ENCODE peak calls at places on chromosomes 7 and 10, in ten cellular contexts. One of them, this sample, is unnamed.
A peak's percentile ranks its signal among the peaks of the same experiment; 100 is the strongest.

GRCh38 chr7:124762611-124763143 is 2.9 kb downstream of the GPR37 start:
- DNase-seq in NAMALWA: no peak
- DNase-seq in Right ventricle myocardium superior: no peak
- DNase-seq in T-helper 2 cell: no peak
- DNase-seq in smooth muscle cell of the brain vasculature: no peak
- DNase-seq in CD4-positive, alpha-beta T cell: no peak
- DNase-seq in Daoy: no peak
- DNase-seq in stimulated activated CD8-positive, alpha-beta memory T cell treated with anti-CD3 and anti-CD28 coated beads, Interleukin-12 subunit alpha, Interleukin-12 subunit beta, amount 100 ng/mL, for 1 hour: no peak
- DNase-seq in stimulated activated CD4-positive, alpha-beta T cell treated with anti-CD3 and anti-CD28 coated beads, Interleukin-1b, Interleukin-23, amount 100 ng/mL, for 24 hours: no peak
- DNase-seq in bronchial epithelial cell: no peak
- DNase-seq in this sample: no peak

GRCh38 chr10:133455611-133456031 is 1.9 kb downstream of the SCART1 start:
- DNase-seq in smooth muscle cell of the brain vasculature: no peak
- DNase-seq in Daoy: no peak
- DNase-seq in Right ventricle myocardium superior: no peak
- DNase-seq in stimulated activated CD4-positive, alpha-beta T cell treated with anti-CD3 and anti-CD28 coated beads, Interleukin-1b, Interleukin-23, amount 100 ng/mL, for 24 hours: no peak
- DNase-seq in NAMALWA: no peak
- DNase-seq in bronchial epithelial cell: no peak
- DNase-seq in CD4-positive, alpha-beta T cell: no peak
- DNase-seq in T-helper 2 cell: no peak
- DNase-seq in stimulated activated CD8-positive, alpha-beta memory T cell treated with anti-CD3 and anti-CD28 coated beads, Interleukin-12 subunit alpha, Interleukin-12 subunit beta, amount 100 ng/mL, for 1 hour: no peak
- DNase-seq in this sample: no peak

GRCh38 chr7:140049339-140050024 is 13.3 kb downstream of the PARP12 start:
- DNase-seq in smooth muscle cell of the brain vasculature: no peak
- DNase-seq in bronchial epithelial cell: no peak
- DNase-seq in Daoy: peak; percentile 56
- DNase-seq in stimulated activated CD8-positive, alpha-beta memory T cell treated with anti-CD3 and anti-CD28 coated beads, Interleukin-12 subunit alpha, Interleukin-12 subunit beta, amount 100 ng/mL, for 1 hour: no peak
- DNase-seq in CD4-positive, alpha-beta T cell: no peak
- DNase-seq in NAMALWA: no peak
- DNase-seq in T-helper 2 cell: no peak
- DNase-seq in Right ventricle myocardium superior: no peak
- DNase-seq in stimulated activated CD4-positive, alpha-beta T cell treated with anti-CD3 and anti-CD28 coated beads, Interleukin-1b, Interleukin-23, amount 100 ng/mL, for 24 hours: no peak
- DNase-seq in this sample: no peak

GRCh38 chr10:98589007-98589406 is 142.3 kb upstream of the HPS1 start:
- DNase-seq in NAMALWA: no peak
- DNase-seq in Daoy: peak; percentile 33
- DNase-seq in Right ventricle myocardium superior: no peak
- DNase-seq in smooth muscle cell of the brain vasculature: no peak
- DNase-seq in stimulated activated CD4-positive, alpha-beta T cell treated with anti-CD3 and anti-CD28 coated beads, Interleukin-1b, Interleukin-23, amount 100 ng/mL, for 24 hours: no peak
- DNase-seq in CD4-positive, alpha-beta T cell: no peak
- DNase-seq in bronchial epithelial cell: peak; percentile 23
- DNase-seq in stimulated activated CD8-positive, alpha-beta memory T cell treated with anti-CD3 and anti-CD28 coated beads, Interleukin-12 subunit alpha, Interleukin-12 subunit beta, amount 100 ng/mL, for 1 hour: no peak
- DNase-seq in T-helper 2 cell: no peak
- DNase-seq in this sample: no peak

GRCh38 chr7:18086165-18087030 is 58.8 kb upstream of the PRPS1L1 start:
- DNase-seq in smooth muscle cell of the brain vasculature: no peak
- DNase-seq in bronchial epithelial cell: no peak
- DNase-seq in NAMALWA: no peak
- DNase-seq in Daoy: peak; percentile 55
- DNase-seq in Right ventricle myocardium superior: peak; percentile 60
- DNase-seq in CD4-positive, alpha-beta T cell: no peak
- DNase-seq in stimulated activated CD8-positive, alpha-beta memory T cell treated with anti-CD3 and anti-CD28 coated beads, Interleukin-12 subunit alpha, Interleukin-12 subunit beta, amount 100 ng/mL, for 1 hour: no peak
- DNase-seq in T-helper 2 cell: no peak
- DNase-seq in stimulated activated CD4-positive, alpha-beta T cell treated with anti-CD3 and anti-CD28 coated beads, Interleukin-1b, Interleukin-23, amount 100 ng/mL, for 24 hours: no peak
- DNase-seq in this sample: peak; percentile 23

GRCh38 chr10:1952126-1953095 is 215.1 kb upstream of the ADARB2 start:
- DNase-seq in Right ventricle myocardium superior: no peak
- DNase-seq in stimulated activated CD4-positive, alpha-beta T cell treated with anti-CD3 and anti-CD28 coated beads, Interleukin-1b, Interleukin-23, amount 100 ng/mL, for 24 hours: no peak
- DNase-seq in Daoy: no peak
- DNase-seq in NAMALWA: no peak
- DNase-seq in smooth muscle cell of the brain vasculature: no peak
- DNase-seq in bronchial epithelial cell: no peak
- DNase-seq in stimulated activated CD8-positive, alpha-beta memory T cell treated with anti-CD3 and anti-CD28 coated beads, Interleukin-12 subunit alpha, Interleukin-12 subunit beta, amount 100 ng/mL, for 1 hour: no peak
- DNase-seq in T-helper 2 cell: no peak
- DNase-seq in CD4-positive, alpha-beta T cell: no peak
- DNase-seq in this sample: no peak

GRCh38 chr7:88452648-88453047 is 146.0 kb upstream of the STEAP4 start:
- DNase-seq in CD4-positive, alpha-beta T cell: no peak
- DNase-seq in T-helper 2 cell: no peak
- DNase-seq in bronchial epithelial cell: no peak
- DNase-seq in NAMALWA: peak; percentile 19
- DNase-seq in Right ventricle myocardium superior: no peak
- DNase-seq in Daoy: no peak
- DNase-seq in smooth muscle cell of the brain vasculature: no peak
- DNase-seq in stimulated activated CD8-positive, alpha-beta memory T cell treated with anti-CD3 and anti-CD28 coated beads, Interleukin-12 subunit alpha, Interleukin-12 subunit beta, amount 100 ng/mL, for 1 hour: no peak
- DNase-seq in stimulated activated CD4-positive, alpha-beta T cell treated with anti-CD3 and anti-CD28 coated beads, Interleukin-1b, Interleukin-23, amount 100 ng/mL, for 24 hours: no peak
- DNase-seq in this sample: no peak

GRCh38 chr10:84423729-84424128 is 95.3 kb downstream of the CCSER2 start:
- DNase-seq in Daoy: no peak
- DNase-seq in bronchial epithelial cell: peak; percentile 37
- DNase-seq in stimulated activated CD4-positive, alpha-beta T cell treated with anti-CD3 and anti-CD28 coated beads, Interleukin-1b, Interleukin-23, amount 100 ng/mL, for 24 hours: no peak
- DNase-seq in T-helper 2 cell: no peak
- DNase-seq in smooth muscle cell of the brain vasculature: no peak
- DNase-seq in NAMALWA: no peak
- DNase-seq in CD4-positive, alpha-beta T cell: no peak
- DNase-seq in Right ventricle myocardium superior: no peak
- DNase-seq in stimulated activated CD8-positive, alpha-beta memory T cell treated with anti-CD3 and anti-CD28 coated beads, Interleukin-12 subunit alpha, Interleukin-12 subunit beta, amount 100 ng/mL, for 1 hour: no peak
- DNase-seq in this sample: no peak

GRCh38 chr7:116969371-116969902 is 16.1 kb downstream of the ST7 start:
- DNase-seq in bronchial epithelial cell: no peak
- DNase-seq in stimulated activated CD4-positive, alpha-beta T cell treated with anti-CD3 and anti-CD28 coated beads, Interleukin-1b, Interleukin-23, amount 100 ng/mL, for 24 hours: no peak
- DNase-seq in Daoy: no peak
- DNase-seq in stimulated activated CD8-positive, alpha-beta memory T cell treated with anti-CD3 and anti-CD28 coated beads, Interleukin-12 subunit alpha, Interleukin-12 subunit beta, amount 100 ng/mL, for 1 hour: no peak
- DNase-seq in CD4-positive, alpha-beta T cell: no peak
- DNase-seq in smooth muscle cell of the brain vasculature: no peak
- DNase-seq in Right ventricle myocardium superior: no peak
- DNase-seq in T-helper 2 cell: no peak
- DNase-seq in NAMALWA: no peak
- DNase-seq in this sample: no peak

GRCh38 chr10:42940487-42941157 is 136.2 kb upstream of the RET start:
- DNase-seq in CD4-positive, alpha-beta T cell: no peak
- DNase-seq in Right ventricle myocardium superior: no peak
- DNase-seq in NAMALWA: no peak
- DNase-seq in Daoy: no peak
- DNase-seq in T-helper 2 cell: no peak
- DNase-seq in bronchial epithelial cell: no peak
- DNase-seq in smooth muscle cell of the brain vasculature: no peak
- DNase-seq in stimulated activated CD4-positive, alpha-beta T cell treated with anti-CD3 and anti-CD28 coated beads, Interleukin-1b, Interleukin-23, amount 100 ng/mL, for 24 hours: no peak
- DNase-seq in stimulated activated CD8-positive, alpha-beta memory T cell treated with anti-CD3 and anti-CD28 coated beads, Interleukin-12 subunit alpha, Interleukin-12 subunit beta, amount 100 ng/mL, for 1 hour: no peak
- DNase-seq in this sample: no peak

GRCh38 chr10:14562615-14563214 is 212.0 kb downstream of the FAM107B start:
- DNase-seq in NAMALWA: no peak
- DNase-seq in CD4-positive, alpha-beta T cell: no peak
- DNase-seq in stimulated activated CD4-positive, alpha-beta T cell treated with anti-CD3 and anti-CD28 coated beads, Interleukin-1b, Interleukin-23, amount 100 ng/mL, for 24 hours: no peak
- DNase-seq in smooth muscle cell of the brain vasculature: no peak
- DNase-seq in Daoy: no peak
- DNase-seq in T-helper 2 cell: no peak
- DNase-seq in stimulated activated CD8-positive, alpha-beta memory T cell treated with anti-CD3 and anti-CD28 coated beads, Interleukin-12 subunit alpha, Interleukin-12 subunit beta, amount 100 ng/mL, for 1 hour: no peak
- DNase-seq in bronchial epithelial cell: peak; percentile 47
- DNase-seq in Right ventricle myocardium superior: no peak
- DNase-seq in this sample: no peak

GRCh38 chr7:45404622-45405021 is 169.5 kb upstream of the ADCY1 start:
- DNase-seq in Daoy: no peak
- DNase-seq in NAMALWA: no peak
- DNase-seq in stimulated activated CD4-positive, alpha-beta T cell treated with anti-CD3 and anti-CD28 coated beads, Interleukin-1b, Interleukin-23, amount 100 ng/mL, for 24 hours: no peak
- DNase-seq in Right ventricle myocardium superior: no peak
- DNase-seq in bronchial epithelial cell: no peak
- DNase-seq in stimulated activated CD8-positive, alpha-beta memory T cell treated with anti-CD3 and anti-CD28 coated beads, Interleukin-12 subunit alpha, Interleukin-12 subunit beta, amount 100 ng/mL, for 1 hour: no peak
- DNase-seq in smooth muscle cell of the brain vasculature: no peak
- DNase-seq in CD4-positive, alpha-beta T cell: no peak
- DNase-seq in T-helper 2 cell: no peak
- DNase-seq in this sample: no peak

GRCh38 chr7:150520145-150520544 is 5.5 kb downstream of the GIMAP7 start:
- DNase-seq in T-helper 2 cell: no peak
- DNase-seq in Right ventricle myocardium superior: no peak
- DNase-seq in stimulated activated CD4-positive, alpha-beta T cell treated with anti-CD3 and anti-CD28 coated beads, Interleukin-1b, Interleukin-23, amount 100 ng/mL, for 24 hours: no peak
- DNase-seq in Daoy: no peak
- DNase-seq in stimulated activated CD8-positive, alpha-beta memory T cell treated with anti-CD3 and anti-CD28 coated beads, Interleukin-12 subunit alpha, Interleukin-12 subunit beta, amount 100 ng/mL, for 1 hour: no peak
- DNase-seq in NAMALWA: no peak
- DNase-seq in bronchial epithelial cell: no peak
- DNase-seq in CD4-positive, alpha-beta T cell: peak; percentile 47
- DNase-seq in smooth muscle cell of the brain vasculature: no peak
- DNase-seq in this sample: no peak

GRCh38 chr10:33800986-33801385 is 466.5 kb upstream of the NRP1 start:
- DNase-seq in stimulated activated CD8-positive, alpha-beta memory T cell treated with anti-CD3 and anti-CD28 coated beads, Interleukin-12 subunit alpha, Interleukin-12 subunit beta, amount 100 ng/mL, for 1 hour: no peak
- DNase-seq in smooth muscle cell of the brain vasculature: no peak
- DNase-seq in NAMALWA: no peak
- DNase-seq in Daoy: no peak
- DNase-seq in bronchial epithelial cell: peak; percentile 3
- DNase-seq in T-helper 2 cell: no peak
- DNase-seq in stimulated activated CD4-positive, alpha-beta T cell treated with anti-CD3 and anti-CD28 coated beads, Interleukin-1b, Interleukin-23, amount 100 ng/mL, for 24 hours: no peak
- DNase-seq in Right ventricle myocardium superior: no peak
- DNase-seq in CD4-positive, alpha-beta T cell: no peak
- DNase-seq in this sample: no peak

GRCh38 chr10:96377816-96378294 is 19.1 kb upstream of the OPALIN start:
- DNase-seq in CD4-positive, alpha-beta T cell: no peak
- DNase-seq in Daoy: peak; percentile 39
- DNase-seq in Right ventricle myocardium superior: peak; percentile 69
- DNase-seq in bronchial epithelial cell: no peak
- DNase-seq in smooth muscle cell of the brain vasculature: peak; percentile 49
- DNase-seq in stimulated activated CD4-positive, alpha-beta T cell treated with anti-CD3 and anti-CD28 coated beads, Interleukin-1b, Interleukin-23, amount 100 ng/mL, for 24 hours: no peak
- DNase-seq in NAMALWA: peak; percentile 8
- DNase-seq in stimulated activated CD8-positive, alpha-beta memory T cell treated with anti-CD3 and anti-CD28 coated beads, Interleukin-12 subunit alpha, Interleukin-12 subunit beta, amount 100 ng/mL, for 1 hour: no peak
- DNase-seq in T-helper 2 cell: no peak
- DNase-seq in this sample: no peak

GRCh38 chr7:70193514-70193913 is 595.2 kb downstream of the AUTS2 start:
- DNase-seq in Right ventricle myocardium superior: no peak
- DNase-seq in NAMALWA: peak; percentile 59
- DNase-seq in smooth muscle cell of the brain vasculature: no peak
- DNase-seq in Daoy: peak; percentile 22
- DNase-seq in CD4-positive, alpha-beta T cell: no peak
- DNase-seq in stimulated activated CD8-positive, alpha-beta memory T cell treated with anti-CD3 and anti-CD28 coated beads, Interleukin-12 subunit alpha, Interleukin-12 subunit beta, amount 100 ng/mL, for 1 hour: no peak
- DNase-seq in stimulated activated CD4-positive, alpha-beta T cell treated with anti-CD3 and anti-CD28 coated beads, Interleukin-1b, Interleukin-23, amount 100 ng/mL, for 24 hours: no peak
- DNase-seq in bronchial epithelial cell: peak; percentile 61
- DNase-seq in T-helper 2 cell: no peak
- DNase-seq in this sample: peak; percentile 24

GRCh38 chr7:30688718-30689221 is 6.5 kb upstream of the CRHR2 start:
- DNase-seq in bronchial epithelial cell: no peak
- DNase-seq in NAMALWA: no peak
- DNase-seq in smooth muscle cell of the brain vasculature: no peak
- DNase-seq in stimulated activated CD8-positive, alpha-beta memory T cell treated with anti-CD3 and anti-CD28 coated beads, Interleukin-12 subunit alpha, Interleukin-12 subunit beta, amount 100 ng/mL, for 1 hour: no peak
- DNase-seq in CD4-positive, alpha-beta T cell: no peak
- DNase-seq in stimulated activated CD4-positive, alpha-beta T cell treated with anti-CD3 and anti-CD28 coated beads, Interleukin-1b, Interleukin-23, amount 100 ng/mL, for 24 hours: no peak
- DNase-seq in Right ventricle myocardium superior: no peak
- DNase-seq in T-helper 2 cell: no peak
- DNase-seq in Daoy: no peak
- DNase-seq in this sample: no peak

GRCh38 chr7:6489612-6490011 is 41.9 kb upstream of the DAGLB start:
- DNase-seq in Daoy: no peak
- DNase-seq in bronchial epithelial cell: no peak
- DNase-seq in smooth muscle cell of the brain vasculature: no peak
- DNase-seq in stimulated activated CD4-positive, alpha-beta T cell treated with anti-CD3 and anti-CD28 coated beads, Interleukin-1b, Interleukin-23, amount 100 ng/mL, for 24 hours: no peak
- DNase-seq in Right ventricle myocardium superior: no peak
- DNase-seq in T-helper 2 cell: no peak
- DNase-seq in stimulated activated CD8-positive, alpha-beta memory T cell treated with anti-CD3 and anti-CD28 coated beads, Interleukin-12 subunit alpha, Interleukin-12 subunit beta, amount 100 ng/mL, for 1 hour: no peak
- DNase-seq in CD4-positive, alpha-beta T cell: no peak
- DNase-seq in NAMALWA: peak; percentile 81
- DNase-seq in this sample: no peak

GRCh38 chr10:119090968-119091367 is 10.4 kb upstream of the EIF3A start:
- DNase-seq in stimulated activated CD8-positive, alpha-beta memory T cell treated with anti-CD3 and anti-CD28 coated beads, Interleukin-12 subunit alpha, Interleukin-12 subunit beta, amount 100 ng/mL, for 1 hour: no peak
- DNase-seq in NAMALWA: no peak
- DNase-seq in Daoy: peak; percentile 81
- DNase-seq in T-helper 2 cell: peak; percentile 30
- DNase-seq in bronchial epithelial cell: peak; percentile 97
- DNase-seq in smooth muscle cell of the brain vasculature: no peak
- DNase-seq in Right ventricle myocardium superior: no peak
- DNase-seq in CD4-positive, alpha-beta T cell: no peak
- DNase-seq in stimulated activated CD4-positive, alpha-beta T cell treated with anti-CD3 and anti-CD28 coated beads, Interleukin-1b, Interleukin-23, amount 100 ng/mL, for 24 hours: no peak
- DNase-seq in this sample: no peak

GRCh38 chr10:119166564-119166963 is 1.1 kb upstream of the SFXN4 start:
- DNase-seq in stimulated activated CD4-positive, alpha-beta T cell treated with anti-CD3 and anti-CD28 coated beads, Interleukin-1b, Interleukin-23, amount 100 ng/mL, for 24 hours: no peak
- DNase-seq in Daoy: no peak
- DNase-seq in NAMALWA: no peak
- DNase-seq in stimulated activated CD8-positive, alpha-beta memory T cell treated with anti-CD3 and anti-CD28 coated beads, Interleukin-12 subunit alpha, Interleukin-12 subunit beta, amount 100 ng/mL, for 1 hour: no peak
- DNase-seq in smooth muscle cell of the brain vasculature: no peak
- DNase-seq in Right ventricle myocardium superior: no peak
- DNase-seq in bronchial epithelial cell: peak; percentile 7
- DNase-seq in CD4-positive, alpha-beta T cell: no peak
- DNase-seq in T-helper 2 cell: no peak
- DNase-seq in this sample: no peak

GRCh38 chr7:144863320-144863647 is 27.4 kb upstream of the TPK1 start:
- DNase-seq in CD4-positive, alpha-beta T cell: no peak
- DNase-seq in bronchial epithelial cell: no peak
- DNase-seq in Daoy: no peak
- DNase-seq in stimulated activated CD4-positive, alpha-beta T cell treated with anti-CD3 and anti-CD28 coated beads, Interleukin-1b, Interleukin-23, amount 100 ng/mL, for 24 hours: no peak
- DNase-seq in smooth muscle cell of the brain vasculature: no peak
- DNase-seq in Right ventricle myocardium superior: no peak
- DNase-seq in T-helper 2 cell: no peak
- DNase-seq in NAMALWA: no peak
- DNase-seq in stimulated activated CD8-positive, alpha-beta memory T cell treated with anti-CD3 and anti-CD28 coated beads, Interleukin-12 subunit alpha, Interleukin-12 subunit beta, amount 100 ng/mL, for 1 hour: no peak
- DNase-seq in this sample: no peak

GRCh38 chr7:95758187-95758586 is 14.2 kb upstream of the DYNC1I1 start:
- DNase-seq in Right ventricle myocardium superior: no peak
- DNase-seq in stimulated activated CD8-positive, alpha-beta memory T cell treated with anti-CD3 and anti-CD28 coated beads, Interleukin-12 subunit alpha, Interleukin-12 subunit beta, amount 100 ng/mL, for 1 hour: no peak
- DNase-seq in NAMALWA: no peak
- DNase-seq in stimulated activated CD4-positive, alpha-beta T cell treated with anti-CD3 and anti-CD28 coated beads, Interleukin-1b, Interleukin-23, amount 100 ng/mL, for 24 hours: no peak
- DNase-seq in Daoy: no peak
- DNase-seq in bronchial epithelial cell: no peak
- DNase-seq in CD4-positive, alpha-beta T cell: no peak
- DNase-seq in smooth muscle cell of the brain vasculature: no peak
- DNase-seq in T-helper 2 cell: no peak
- DNase-seq in this sample: no peak

GRCh38 chr10:116737582-116738358 is 4.6 kb downstream of the HSPA12A start:
- DNase-seq in stimulated activated CD4-positive, alpha-beta T cell treated with anti-CD3 and anti-CD28 coated beads, Interleukin-1b, Interleukin-23, amount 100 ng/mL, for 24 hours: no peak
- DNase-seq in T-helper 2 cell: no peak
- DNase-seq in NAMALWA: no peak
- DNase-seq in bronchial epithelial cell: no peak
- DNase-seq in smooth muscle cell of the brain vasculature: no peak
- DNase-seq in Daoy: no peak
- DNase-seq in CD4-positive, alpha-beta T cell: no peak
- DNase-seq in stimulated activated CD8-positive, alpha-beta memory T cell treated with anti-CD3 and anti-CD28 coated beads, Interleukin-12 subunit alpha, Interleukin-12 subunit beta, amount 100 ng/mL, for 1 hour: no peak
- DNase-seq in Right ventricle myocardium superior: no peak
- DNase-seq in this sample: no peak

GRCh38 chr7:18408461-18408860 is 87.1 kb upstream of the HDAC9 start:
- DNase-seq in CD4-positive, alpha-beta T cell: no peak
- DNase-seq in smooth muscle cell of the brain vasculature: no peak
- DNase-seq in NAMALWA: no peak
- DNase-seq in Daoy: peak; percentile 74
- DNase-seq in T-helper 2 cell: no peak
- DNase-seq in stimulated activated CD8-positive, alpha-beta memory T cell treated with anti-CD3 and anti-CD28 coated beads, Interleukin-12 subunit alpha, Interleukin-12 subunit beta, amount 100 ng/mL, for 1 hour: no peak
- DNase-seq in stimulated activated CD4-positive, alpha-beta T cell treated with anti-CD3 and anti-CD28 coated beads, Interleukin-1b, Interleukin-23, amount 100 ng/mL, for 24 hours: no peak
- DNase-seq in bronchial epithelial cell: peak; percentile 37
- DNase-seq in Right ventricle myocardium superior: no peak
- DNase-seq in this sample: no peak

GRCh38 chr7:130108809-130109208 is 38.5 kb downstream of the KLHDC10 start:
- DNase-seq in Right ventricle myocardium superior: no peak
- DNase-seq in NAMALWA: no peak
- DNase-seq in bronchial epithelial cell: no peak
- DNase-seq in stimulated activated CD4-positive, alpha-beta T cell treated with anti-CD3 and anti-CD28 coated beads, Interleukin-1b, Interleukin-23, amount 100 ng/mL, for 24 hours: no peak
- DNase-seq in T-helper 2 cell: no peak
- DNase-seq in smooth muscle cell of the brain vasculature: no peak
- DNase-seq in CD4-positive, alpha-beta T cell: no peak
- DNase-seq in stimulated activated CD8-positive, alpha-beta memory T cell treated with anti-CD3 and anti-CD28 coated beads, Interleukin-12 subunit alpha, Interleukin-12 subunit beta, amount 100 ng/mL, for 1 hour: no peak
- DNase-seq in Daoy: no peak
- DNase-seq in this sample: no peak

GRCh38 chr10:69239816-69240434 is 19.8 kb downstream of the HKDC1 start:
- DNase-seq in stimulated activated CD4-positive, alpha-beta T cell treated with anti-CD3 and anti-CD28 coated beads, Interleukin-1b, Interleukin-23, amount 100 ng/mL, for 24 hours: no peak
- DNase-seq in bronchial epithelial cell: no peak
- DNase-seq in T-helper 2 cell: no peak
- DNase-seq in CD4-positive, alpha-beta T cell: no peak
- DNase-seq in Daoy: no peak
- DNase-seq in Right ventricle myocardium superior: no peak
- DNase-seq in stimulated activated CD8-positive, alpha-beta memory T cell treated with anti-CD3 and anti-CD28 coated beads, Interleukin-12 subunit alpha, Interleukin-12 subunit beta, amount 100 ng/mL, for 1 hour: no peak
- DNase-seq in smooth muscle cell of the brain vasculature: no peak
- DNase-seq in NAMALWA: no peak
- DNase-seq in this sample: no peak

GRCh38 chr7:1595027-1595426 is 25.2 kb upstream of the PSMG3 start:
- DNase-seq in NAMALWA: no peak
- DNase-seq in bronchial epithelial cell: no peak
- DNase-seq in Daoy: no peak
- DNase-seq in stimulated activated CD4-positive, alpha-beta T cell treated with anti-CD3 and anti-CD28 coated beads, Interleukin-1b, Interleukin-23, amount 100 ng/mL, for 24 hours: no peak
- DNase-seq in T-helper 2 cell: no peak
- DNase-seq in smooth muscle cell of the brain vasculature: no peak
- DNase-seq in stimulated activated CD8-positive, alpha-beta memory T cell treated with anti-CD3 and anti-CD28 coated beads, Interleukin-12 subunit alpha, Interleukin-12 subunit beta, amount 100 ng/mL, for 1 hour: no peak
- DNase-seq in CD4-positive, alpha-beta T cell: no peak
- DNase-seq in Right ventricle myocardium superior: no peak
- DNase-seq in this sample: no peak